ENCODE peak calls at places on chromosome 4, in seven cellular contexts. T is A673, V is GM10248, I is ascending aorta, E is tibial nerve, F is GM13976, O is dorsolateral prefrontal cortex. M is an unnamed sample.

GRCh38 chr4:2929469-2929868 is 33.7 kb downstream of the NOP14 start:
- DNase-seq in O (no peak), F (no peak), E (no peak), T (no peak), V (no peak), I (no peak), M (no peak)

GRCh38 chr4:48635310-48635709 is 144.8 kb downstream of the FRYL start:
- DNase-seq in V (no peak), E (no peak), O (no peak), T (peak), F (no peak), I (no peak), M (no peak)

GRCh38 chr4:114036864-114037263 is 57.4 kb upstream of the ARSJ start:
- DNase-seq in T (no peak), E (no peak), V (no peak), O (no peak), I (no peak), F (no peak), M (no peak)

GRCh38 chr4:74181225-74181624 is 23.3 kb downstream of the MTHFD2L start:
- DNase-seq in V (no peak), F (no peak), I (no peak), O (no peak), E (no peak), T (no peak), M (no peak)

GRCh38 chr4:69088473-69088872 is 7.8 kb upstream of the UGT2B7 start:
- DNase-seq in F (no peak), V (no peak), I (no peak), O (no peak), T (no peak), E (no peak), M (no peak)

GRCh38 chr4:95181446-95182306 is 367.1 kb downstream of the UNC5C start:
- DNase-seq in I (no peak), V (no peak), T (no peak), F (no peak), O (no peak), E (no peak), M (no peak)

GRCh38 chr4:39621582-39621981 is 17.1 kb downstream of the SMIM14 start:
- DNase-seq in O (no peak), I (peak), F (no peak), T (peak), V (no peak), E (no peak), M (no peak)

GRCh38 chr4:110165382-110166285 is 32.8 kb downstream of the ELOVL6 start:
- DNase-seq in O (no peak), I (no peak), E (no peak), V (no peak), F (no peak), T (peak), M (no peak)

GRCh38 chr4:173214231-173214630 is 45.6 kb downstream of the GALNT7 start:
- DNase-seq in T (no peak), E (no peak), O (no peak), F (no peak), V (no peak), I (no peak), M (no peak)

GRCh38 chr4:107255114-107255513 is 219.0 kb upstream of the DKK2 start:
- DNase-seq in I (no peak), O (no peak), V (no peak), F (no peak), T (no peak), E (no peak), M (no peak)

GRCh38 chr4:10273030-10273429 is 156.4 kb upstream of the WDR1 start:
- DNase-seq in O (no peak), T (no peak), V (no peak), E (no peak), I (no peak), F (no peak), M (no peak)

GRCh38 chr4:85455942-85456341 is 19.0 kb upstream of the ARHGAP24 start:
- DNase-seq in T (no peak), V (no peak), F (no peak), O (no peak), E (no peak), I (no peak), M (no peak)

GRCh38 chr4:14771504-14772175 is 230.6 kb upstream of the CPEB2 start:
- DNase-seq in O (no peak), I (no peak), T (no peak), E (no peak), V (no peak), F (no peak), M (no peak)

GRCh38 chr4:158015241-158015640 is 157.6 kb downstream of the GASK1B start:
- DNase-seq in O (no peak), F (no peak), V (no peak), T (no peak), E (no peak), I (no peak), M (no peak)

GRCh38 chr4:95715830-95716229 is 124.1 kb upstream of the PDHA2 start:
- DNase-seq in F (no peak), T (no peak), O (no peak), E (no peak), V (no peak), I (no peak), M (no peak)

GRCh38 chr4:80179637-80180161 is 17.6 kb upstream of the PRDM8 start:
- DNase-seq in F (no peak), E (no peak), I (no peak), T (no peak), V (no peak), O (no peak), M (no peak)
- TF ChIP-seq CTCF in F (no peak), E (no peak), I (no peak), T (no peak), V (no peak), O (no peak), M (no peak)

GRCh38 chr4:75325316-75325715 is 188.9 kb downstream of the RCHY1 start:
- DNase-seq in O (no peak), I (no peak), E (no peak), T (no peak), V (no peak), F (no peak), M (no peak)
- TF ChIP-seq CTCF in O (no peak), I (no peak), E (no peak), T (no peak), V (no peak), F (no peak), M (no peak)

GRCh38 chr4:119490335-119490734 is 138.3 kb downstream of the PDE5A start:
- DNase-seq in V (no peak), I (no peak), F (no peak), T (peak), O (no peak), E (no peak), M (no peak)
- TF ChIP-seq CTCF in V (peak), I (no peak), F (no peak), T (peak), O (no peak), E (no peak), M (peak)

DNA sequence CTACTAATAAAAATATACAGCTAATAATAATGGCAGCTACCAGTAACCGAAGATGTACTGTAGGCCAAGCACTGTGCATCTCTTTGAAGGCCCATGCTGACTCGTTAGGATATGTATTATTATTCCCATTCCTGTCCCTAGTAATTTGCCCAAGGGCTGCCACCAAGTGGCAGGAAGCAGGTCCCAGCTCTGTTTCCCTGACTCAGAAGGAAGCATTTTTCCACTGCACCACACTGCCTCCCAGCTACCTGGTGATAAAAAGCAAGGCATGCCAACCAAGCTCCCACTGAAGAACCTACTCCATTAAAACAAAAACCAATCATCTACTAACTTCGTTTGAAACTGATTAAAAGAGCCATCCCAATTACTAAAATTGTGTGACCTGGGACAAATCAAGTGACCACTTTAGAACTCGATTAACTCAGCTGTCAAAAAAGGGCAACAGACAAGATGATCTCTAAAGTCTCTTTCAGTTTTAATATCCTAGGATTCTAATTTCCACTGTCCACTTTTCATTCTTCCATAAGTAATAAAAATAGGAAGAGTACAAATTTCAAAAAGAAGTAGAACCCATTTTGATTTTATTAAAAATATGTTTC is 24.3 kb upstream of the PGM2 start:
- DNase-seq in F (no peak), I (no peak), T (peak), E (no peak), O (peak), V (no peak), M (no peak)
- TF ChIP-seq CTCF in F (peak), I (peak), T (peak), E (peak), O (peak), V (peak), M (peak)

GRCh38 chr4:161189286-161190134 is 974.3 kb downstream of the FSTL5 start:
- DNase-seq in I (no peak), E (no peak), F (no peak), O (no peak), V (no peak), T (no peak), M (no peak)
- TF ChIP-seq CTCF in I (no peak), E (no peak), F (no peak), O (no peak), V (no peak), T (no peak), M (no peak)

GRCh38 chr4:995311-996026 is 2.3 kb upstream of the SLC26A1 start:
- DNase-seq in T (no peak), E (no peak), I (no peak), F (no peak), V (no peak), O (no peak), M (no peak)
- TF ChIP-seq CTCF in T (peak), E (no peak), I (no peak), F (no peak), V (no peak), O (no peak), M (no peak)

GRCh38 chr4:82896755-82897154 is 3.8 kb upstream of the THAP9 start:
- DNase-seq in V (no peak), I (no peak), O (no peak), E (no peak), T (no peak), F (no peak), M (no peak)

GRCh38 chr4:82899339-82899738 is 1.2 kb upstream of the THAP9 start:
- DNase-seq in E (no peak), V (no peak), O (no peak), I (no peak), T (no peak), F (no peak), M (no peak)

GRCh38 chr4:82900335-82901128 is at the start of gene THAP9:
- DNase-seq in T (peak), V (peak), E (peak), O (peak), I (peak), F (peak), M (peak)

GRCh38 chr4:82900016-82900334 is 560 bp upstream of the THAP9 start:
- DNase-seq in I (no peak), V (no peak), T (no peak), E (no peak), F (no peak), O (no peak), M (no peak)

DNA sequence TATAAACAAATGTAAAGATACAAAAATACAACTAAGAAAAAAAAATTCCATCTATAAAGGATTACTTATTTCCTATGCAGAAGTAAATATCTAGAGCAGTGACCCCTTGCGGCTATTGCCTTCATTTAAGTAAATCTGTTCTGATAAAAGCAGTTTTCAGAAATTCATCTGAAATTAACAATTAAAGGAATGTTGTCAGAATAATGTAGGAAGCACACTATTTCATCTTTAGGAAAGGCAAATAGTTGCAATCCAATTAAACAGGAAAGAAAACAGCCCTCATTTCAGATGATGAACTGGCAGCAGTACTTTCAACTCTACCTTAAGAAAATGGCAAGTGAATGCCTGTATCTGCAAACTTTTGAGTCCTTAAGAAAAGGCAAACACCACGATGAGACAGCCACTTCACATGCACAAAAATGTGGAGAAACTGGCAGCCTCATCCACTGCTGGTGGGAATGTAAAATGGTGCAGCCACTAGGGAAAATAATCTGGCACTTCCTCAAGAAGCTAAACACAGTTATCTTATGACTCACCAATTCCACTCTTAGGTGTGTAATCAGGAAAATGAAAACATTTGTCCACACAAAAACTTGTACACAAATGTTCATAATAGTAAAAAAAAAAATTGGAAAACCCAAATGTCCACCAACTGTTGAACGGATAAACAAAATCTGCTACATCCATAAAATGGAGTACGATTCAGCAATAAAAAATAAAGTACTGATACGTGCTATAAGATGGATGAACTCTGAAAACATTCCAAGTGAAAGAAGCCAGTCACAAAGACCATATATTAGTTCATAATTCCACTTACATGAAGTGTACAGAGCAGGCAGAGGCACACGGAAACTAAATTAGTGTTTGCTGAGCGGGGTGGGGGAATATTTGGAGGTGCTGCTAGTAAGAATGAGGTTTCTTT is 2.0 kb upstream of the THAP9 start:
- DNase-seq in T (no peak), I (peak), F (no peak), E (no peak), O (no peak), V (no peak), M (no peak)
- TF ChIP-seq CTCF in T (peak), I (no peak), F (peak), E (peak), O (peak), V (peak), M (peak)

M was measured in D721Med.